ENCODE peak calls at places on chromosomes 6 and 20, in five cellular contexts. R, S, A, P and V are unnamed samples.
A peak's percentile ranks its signal among the peaks of the same experiment; 100 is the strongest.

GRCh38 chr20:43229696-43230095 is 40.0 kb upstream of the PTPRT start:
- DNase-seq in P (no peak), A (no peak), R (no peak), S (no peak), V (no peak)

GRCh38 chr20:51014797-51015722 is 7.8 kb downstream of the KCNG1 start:
- DNase-seq in S (no peak), P (no peak), A (peak; percentile 67), R (peak; percentile 55), V (no peak)

GRCh38 chr6:74735304-74735703 is 470.5 kb downstream of the COL12A1 start:
- DNase-seq in R (no peak), P (no peak), A (peak; percentile 91), S (no peak), V (no peak)

GRCh38 chr20:62089393-62089792 is 23.7 kb upstream of the TAF4 start:
- DNase-seq in P (no peak), A (no peak), R (no peak), S (no peak), V (no peak)

GRCh38 chr6:35425284-35425683 is 26.9 kb upstream of the FANCE start:
- DNase-seq in R (peak; percentile 62), S (peak; percentile 59), P (no peak), A (peak; percentile 91), V (no peak)

GRCh38 chr6:4486543-4487319 is 289.5 kb upstream of the CDYL start:
- DNase-seq in S (no peak), A (no peak), P (no peak), R (no peak), V (no peak)

GRCh38 chr6:130681028-130681427 is 146.2 kb upstream of the SMLR1 start:
- DNase-seq in S (no peak), A (peak; percentile 87), R (peak; percentile 14), P (no peak), V (no peak)

GRCh38 chr6:139713416-139713815 is 339.0 kb upstream of the CITED2 start:
- DNase-seq in P (no peak), A (no peak), R (no peak), S (peak; percentile 41), V (no peak)

GRCh38 chr20:41166201-41167117 is 29.1 kb downstream of the PLCG1 start:
- DNase-seq in S (no peak), R (no peak), A (no peak), P (no peak), V (peak; percentile 84)

GRCh38 chr20:23691675-23692074 is 2.8 kb upstream of the CST4 start:
- DNase-seq in P (no peak), S (peak; percentile 64), A (no peak), R (no peak), V (no peak)

GRCh38 chr6:116402108-116402507 is 31.4 kb downstream of the DSE start:
- DNase-seq in S (no peak), P (no peak), R (no peak), A (peak; percentile 26), V (no peak)

GRCh38 chr6:109521100-109521499 is 38.1 kb upstream of the ZBTB24 start:
- DNase-seq in P (no peak), A (no peak), S (no peak), R (no peak), V (no peak)

GRCh38 chr20:38293490-38294333 is 10.2 kb upstream of the BPI start:
- DNase-seq in S (no peak), R (no peak), A (no peak), P (no peak), V (no peak)

GRCh38 chr6:4313044-4313686 is 177.8 kb upstream of the ECI2 start:
- DNase-seq in A (peak; percentile 96), R (peak; percentile 68), P (peak; percentile 78), S (peak; percentile 83), V (peak; percentile 79)

GRCh38 chr6:165662671-165663282 is at the start of gene PDE10A:
- DNase-seq in P (no peak), R (no peak), A (peak; percentile 63), S (no peak), V (no peak)

GRCh38 chr6:133254552-133255228 is 13.5 kb downstream of the EYA4 start:
- DNase-seq in P (no peak), A (peak; percentile 65), S (peak; percentile 70), R (no peak), V (no peak)
- H3K4me3 ChIP-seq in P (no peak overlapping the region), A (no peak overlapping the region), S (peak overlapping the region; percentile 3), R (no peak overlapping the region), V (no peak overlapping the region)

DNA sequence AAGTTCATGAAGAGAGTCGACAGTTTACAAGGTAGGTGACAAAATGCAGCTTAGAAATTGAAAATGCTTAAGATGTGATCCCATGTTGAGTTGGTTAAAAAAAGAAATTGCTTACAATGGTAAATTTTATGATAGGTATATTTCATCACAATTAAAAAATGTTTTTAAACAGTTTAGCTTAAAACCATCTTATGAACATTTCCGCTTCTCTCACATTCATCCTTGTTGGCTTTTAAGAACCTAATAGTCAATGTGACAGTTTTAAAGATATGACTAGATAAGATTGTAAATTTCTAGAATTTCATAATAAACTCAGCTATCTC is 36.1 kb upstream of the LTV1 start:
- DNase-seq in R (no peak), S (no peak), P (no peak), A (no peak), V (no peak)
- H3K4me3 ChIP-seq in R (no peak overlapping the region), S (no peak overlapping the region), P (no peak overlapping the region), A (no peak overlapping the region), V (no peak overlapping the region)

DNA sequence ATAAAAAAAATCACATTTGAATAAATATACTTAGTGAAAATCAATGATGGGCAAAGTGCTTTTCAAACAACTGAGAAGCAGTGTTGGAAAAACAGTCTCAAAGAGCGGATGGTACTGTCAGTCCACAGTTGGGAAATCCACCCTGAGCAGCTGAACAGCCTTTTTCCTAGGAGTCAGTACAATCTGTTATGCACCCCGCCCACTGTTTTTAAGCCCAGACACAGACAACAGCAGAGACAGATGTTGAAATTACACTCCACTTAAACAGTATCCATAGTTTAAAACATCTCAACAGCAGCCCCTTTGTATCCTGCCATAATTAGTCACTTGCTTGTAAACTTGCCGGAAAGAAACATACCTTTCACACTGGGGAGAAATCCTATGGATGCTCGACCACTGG is 372 bp downstream of the KIAA0408 start:
- DNase-seq in P (no peak), R (no peak), A (peak; percentile 73), S (no peak), V (no peak)
- H3K4me3 ChIP-seq in P (peak overlapping the region; percentile 66), R (peak overlapping the region; percentile 4), A (peak overlapping the region; percentile 36), S (no peak overlapping the region), V (no peak overlapping the region)

GRCh38 chr6:53188840-53189232 is 40.2 kb upstream of the GCM1 start:
- DNase-seq in R (no peak), A (no peak), S (no peak), P (no peak), V (no peak)
- H3K4me3 ChIP-seq in R (no peak overlapping the region), A (no peak overlapping the region), S (no peak overlapping the region), P (no peak overlapping the region), V (no peak overlapping the region)